ENCODE peak calls at places on chromosomes 16 and 17, in six cellular contexts. B is endothelial cell of umbilical vein, M is fibroblast of lung, O is lung, Q is right cardiac atrium, W is Panc1. D is an unnamed sample. For H3K4me1, the result is how much of the 10 kb centered on the place peaks cover.

GRCh38 chr16:54285414-54286066 is 1.0 kb downstream of the IRX3 start:
- DNase-seq in Q (peak), B (no peak), O (no peak), M (no peak), W (no peak), D (peak)

GRCh38 chr16:3023415-3023668 is 400 bp downstream of the HCFC1R1 start:
- DNase-seq in Q (peak), B (no peak), M (peak), O (no peak), W (peak), D (peak)

GRCh38 chr17:16100737-16101400 is 101.2 kb downstream of the TTC19 start:
- DNase-seq in O (no peak), Q (no peak), M (peak), B (peak), W (no peak), D (no peak)

GRCh38 chr17:58083491-58084316 is 485 bp downstream of the DYNLL2 start:
- DNase-seq in B (peak), O (peak), M (peak), W (no peak), Q (peak), D (peak)

GRCh38 chr16:56269824-56270684 is 78.8 kb downstream of the GNAO1 start:
- DNase-seq in Q (no peak), W (no peak), O (no peak), M (no peak), B (no peak), D (peak)

GRCh38 chr16:1364510-1364909 is 12.8 kb downstream of the GNPTG start:
- DNase-seq in M (no peak), W (no peak), O (no peak), B (no peak), Q (peak), D (no peak)

GRCh38 chr17:39665642-39666221 is 583 bp downstream of the TCAP start:
- DNase-seq in Q (peak), O (no peak), W (no peak), M (no peak), B (no peak), D (peak)

GRCh38 chr16:4613636-4614570 is 785 bp downstream of the UBALD1 start:
- DNase-seq in M (peak), Q (peak), W (no peak), B (peak), O (no peak), D (peak)

GRCh38 chr17:78185981-78186688 is 717 bp downstream of the TK1 start:
- DNase-seq in B (no peak), M (no peak), Q (peak), W (no peak), O (no peak), D (peak)

GRCh38 chr17:33099906-33100305 is 108.3 kb downstream of the SPACA3 start:
- DNase-seq in W (no peak), B (no peak), O (no peak), M (no peak), Q (no peak), D (no peak)

GRCh38 chr17:33269337-33270060 is 23.6 kb downstream of the ASIC2 start:
- DNase-seq in Q (no peak), M (no peak), O (no peak), B (no peak), W (no peak), D (no peak)

GRCh38 chr17:74864866-74865395 is 5.2 kb upstream of the GRIN2C start:
- DNase-seq in M (peak), W (peak), O (peak), B (peak), Q (peak), D (peak)

GRCh38 chr16:48810436-48810802 is 200.4 kb upstream of the N4BP1 start:
- DNase-seq in O (peak), M (no peak), Q (peak), B (no peak), W (no peak), D (no peak)

GRCh38 chr17:68201425-68201785 is 46.4 kb upstream of the AMZ2 start:
- DNase-seq in W (no peak), B (no peak), O (no peak), M (no peak), Q (no peak), D (no peak)

GRCh38 chr16:9016824-9017223 is 53.1 kb upstream of the USP7 start:
- DNase-seq in Q (no peak), M (no peak), O (no peak), W (no peak), B (peak), D (no peak)

GRCh38 chr16:2709588-2709984 is 10.4 kb downstream of the PRSS27 start:
- DNase-seq in O (no peak), Q (peak), B (no peak), W (no peak), M (no peak), D (peak)

GRCh38 chr17:15920758-15921239 is 24.1 kb upstream of the ADORA2B start:
- DNase-seq in M (peak), B (no peak), W (peak), O (no peak), Q (no peak), D (peak)

GRCh38 chr16:4113358-4114256 is 2.6 kb downstream of the ADCY9 start:
- DNase-seq in O (no peak), W (no peak), B (no peak), M (no peak), Q (no peak), D (peak)

GRCh38 chr16:74521691-74522090 is 85.2 kb downstream of the GLG1 start:
- DNase-seq in Q (no peak), W (no peak), O (no peak), B (no peak), M (peak), D (peak)

GRCh38 chr17:68580236-68580903 is 20.8 kb downstream of the FAM20A start:
- DNase-seq in W (no peak), Q (no peak), O (peak), B (no peak), M (peak), D (no peak)

GRCh38 chr17:48604770-48605329 is at the start of gene HOXB6:
- DNase-seq in B (peak), W (no peak), O (no peak), M (no peak), Q (no peak), D (no peak)

GRCh38 chr17:19541445-19541844 is 7.8 kb downstream of the SLC47A1 start:
- DNase-seq in W (no peak), M (no peak), O (no peak), B (no peak), Q (no peak), D (no peak)

GRCh38 chr17:75151893-75152292 is 2.4 kb downstream of the JPT1 start:
- DNase-seq in B (no peak), O (no peak), M (peak), W (no peak), Q (no peak), D (no peak)

GRCh38 chr16:3013491-3013951 is 798 bp downstream of the CLDN9 start:
- DNase-seq in B (no peak), M (no peak), Q (no peak), O (no peak), W (no peak), D (no peak)

GRCh38 chr16:28587386-28587785 is 9.5 kb downstream of the SULT1A2 start:
- DNase-seq in W (no peak), M (no peak), Q (no peak), B (no peak), O (no peak), D (peak)

GRCh38 chr16:28180660-28181556 is 30.9 kb downstream of the XPO6 start:
- DNase-seq in W (no peak), B (peak), Q (no peak), O (no peak), M (peak), D (no peak)

GRCh38 chr16:24775455-24775854 is 46.0 kb downstream of the TNRC6A start:
- DNase-seq in W (no peak), Q (no peak), M (peak), B (no peak), O (peak), D (no peak)

GRCh38 chr16:54248863-54249710 is 37.5 kb downstream of the IRX3 start:
- DNase-seq in W (no peak), O (no peak), M (no peak), Q (no peak), B (no peak), D (no peak)

GRCh38 chr17:79778504-79779087 is 648 bp downstream of the CBX2 start:
- DNase-seq in W (no peak), M (no peak), O (no peak), B (no peak), Q (peak), D (peak)

GRCh38 chr17:65463242-65463641 is 98.2 kb downstream of the AXIN2 start:
- DNase-seq in W (no peak), B (no peak), Q (peak), O (peak), M (peak), D (peak)

GRCh38 chr16:11806721-11807120 is 9.7 kb upstream of the ZC3H7A start:
- DNase-seq in W (no peak), O (no peak), Q (no peak), B (no peak), M (peak), D (peak)
- H3K4me1 ChIP-seq in W (under half), O (under half), Q (under half), B (under half), M (under half), D (under half)

GRCh38 chr16:85584192-85584757 is 28.8 kb upstream of the GSE1 start:
- DNase-seq in M (no peak), Q (no peak), O (no peak), W (no peak), B (no peak), D (no peak)

GRCh38 chr16:85580684-85581083 is 32.4 kb upstream of the GSE1 start:
- DNase-seq in Q (no peak), B (no peak), M (no peak), O (no peak), W (no peak), D (no peak)

GRCh38 chr16:85583491-85584181 is 29.5 kb upstream of the GSE1 start:
- DNase-seq in O (no peak), W (no peak), M (peak), Q (no peak), B (no peak), D (peak)

GRCh38 chr16:85579883-85580607 is 33.1 kb upstream of the GSE1 start:
- DNase-seq in M (peak), O (no peak), B (no peak), W (no peak), Q (no peak), D (no peak)

DNA sequence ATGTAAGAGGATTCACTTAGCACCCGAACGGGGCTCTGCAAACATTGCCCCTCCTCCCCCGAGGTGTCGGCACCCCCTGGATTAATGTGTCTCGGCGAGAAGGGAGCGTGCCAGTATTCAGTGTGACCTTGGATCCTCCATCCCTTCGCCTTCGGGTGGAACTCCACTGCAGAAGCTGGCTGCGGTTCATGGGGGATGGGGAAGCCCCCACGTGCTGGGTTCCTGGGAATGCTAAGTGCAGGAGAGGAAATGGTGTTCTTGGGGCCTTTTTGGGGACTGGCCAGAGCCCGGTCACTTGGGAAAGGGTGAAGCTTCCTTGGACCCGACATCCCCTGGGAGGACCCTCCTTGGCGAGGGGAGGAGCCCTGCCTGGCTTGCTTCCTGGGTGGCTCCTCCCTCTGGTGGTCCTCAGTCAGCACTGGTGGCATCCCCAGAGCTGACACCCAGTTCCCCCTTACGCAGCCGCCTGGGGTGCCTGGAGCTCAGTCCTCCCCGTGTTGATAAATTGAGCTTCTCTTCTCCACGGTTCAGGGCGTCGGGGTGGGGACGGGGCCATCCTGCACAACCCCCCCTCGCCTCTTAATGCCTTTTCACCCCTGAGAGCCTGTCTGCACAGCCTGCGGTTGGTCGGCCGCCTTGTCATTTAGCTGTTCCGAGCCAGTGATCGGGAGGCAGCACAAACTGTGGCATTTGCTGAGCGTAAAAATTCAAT is 30.8 kb upstream of the GSE1 start:
- DNase-seq in W (no peak), M (no peak), Q (no peak), O (no peak), B (no peak), D (no peak)
- H3K4me3 ChIP-seq in W (no peak), M (no peak), Q (no peak), O (no peak), B (no peak), D (no peak)

GRCh38 chr17:82528484-82529265 is 9.1 kb downstream of the FOXK2 start:
- DNase-seq in W (peak), O (peak), B (peak), Q (peak), M (peak), D (peak)
- H3K4me1 ChIP-seq in W (half or more), O (under half), B (under half), Q (under half), M (under half), D (under half)

GRCh38 chr16:69485816-69486215 is 61.4 kb downstream of the CYB5B start:
- DNase-seq in M (no peak), W (no peak), Q (no peak), O (no peak), B (no peak), D (no peak)
- H3K4me3 ChIP-seq in M (no peak), W (no peak), Q (no peak), O (no peak), B (no peak), D (no peak)

DNA sequence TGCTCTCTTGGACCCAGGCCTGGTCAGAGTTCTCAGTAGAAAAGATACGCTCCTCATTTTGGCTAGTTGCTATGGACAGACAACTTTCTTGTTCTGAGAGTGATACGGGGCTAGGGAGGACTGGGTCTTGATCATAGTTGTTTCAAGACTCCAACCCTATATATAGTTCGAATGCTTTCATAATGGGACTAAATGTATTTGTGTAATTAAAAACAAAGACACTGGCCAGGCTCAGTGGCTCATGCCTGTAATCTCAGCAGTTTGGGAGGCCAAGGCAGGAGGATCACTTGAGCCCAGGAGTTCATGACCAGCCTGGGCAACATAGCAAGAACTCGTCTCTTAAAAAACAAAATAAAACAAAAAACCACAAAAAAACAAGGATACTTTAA is 17.7 kb downstream of the SLC7A6 start:
- DNase-seq in B (no peak), W (no peak), O (no peak), M (no peak), Q (no peak), D (no peak)
- H3K4me1 ChIP-seq in B (under half), W (under half), O (under half), M (under half), Q (under half), D (under half)

GRCh38 chr16:81807767-81808166 is 28.7 kb downstream of the PLCG2 start:
- DNase-seq in O (no peak), W (no peak), M (no peak), Q (no peak), B (no peak), D (no peak)

GRCh38 chr16:81810894-81811538 is 31.9 kb downstream of the PLCG2 start:
- DNase-seq in W (no peak), B (no peak), O (no peak), Q (no peak), M (no peak), D (no peak)

GRCh38 chr16:81808933-81809480 is 29.9 kb downstream of the PLCG2 start:
- DNase-seq in Q (no peak), M (no peak), O (no peak), B (no peak), W (no peak), D (no peak)

GRCh38 chr16:81809567-81809966 is 30.5 kb downstream of the PLCG2 start:
- DNase-seq in M (no peak), O (no peak), Q (no peak), W (no peak), B (no peak), D (no peak)

GRCh38 chr16:81810361-81810760 is 31.3 kb downstream of the PLCG2 start:
- DNase-seq in O (no peak), Q (no peak), B (no peak), M (no peak), W (no peak), D (no peak)
- H3K4me3 ChIP-seq in O (no peak), Q (no peak), B (no peak), M (no peak), W (no peak), D (no peak)

GRCh38 chr17:4326112-4326511 is 40.4 kb downstream of the UBE2G1 start:
- DNase-seq in O (no peak), Q (no peak), W (no peak), M (no peak), B (no peak), D (no peak)
- H3K4me1 ChIP-seq in O (under half), Q (under half), W (under half), M (under half), B (under half), D (under half)

GRCh38 chr16:76278086-76278485 is 885 bp downstream of the CNTNAP4 start:
- DNase-seq in Q (no peak), W (no peak), O (no peak), B (no peak), M (no peak), D (no peak)
- H3K4me3 ChIP-seq in Q (no peak), W (no peak), O (no peak), B (no peak), M (no peak), D (no peak)

GRCh38 chr17:17837966-17838962 is 1.5 kb upstream of the SREBF1 start:
- DNase-seq in B (peak), Q (peak), O (peak), W (no peak), M (peak), D (peak)
- H3K4me1 ChIP-seq in B (half or more), Q (under half), O (under half), W (half or more), M (under half), D (half or more)